ENCODE peak calls at places on chromosomes 1 and 21, in nine cellular contexts. X is NCI-H1417; J is CD8-positive, alpha-beta memory T cell; D is HCT116; M is endodermal cell; C is central memory CD4-positive, alpha-beta T cell; L is lower lobe of right lung; P is HT1080; T is stimulated activated CD8-positive, alpha-beta memory T cell treated with anti-CD3 and anti-CD28 coated beads, Interleukin-2, amount 100 ng/mL, for 1 hour. R is an unnamed sample.

GRCh38 chr1:53326598-53327182 is 1.2 kb downstream of the LRP8 start:
- DNase-seq in X (peak; percentile 82), J (no peak), D (no peak), M (peak; percentile 77), C (peak; percentile 12), L (peak; percentile 54), P (no peak), T (no peak), R (no peak)

GRCh38 chr1:30725450-30726095 is 2.2 kb upstream of the MATN1 start:
- DNase-seq in X (no peak), J (no peak), D (no peak), M (no peak), C (no peak), L (no peak), P (no peak), T (no peak), R (no peak)

GRCh38 chr21:35303085-35303484 is 254.0 kb upstream of the RUNX1 start:
- DNase-seq in X (no peak), J (no peak), D (peak; percentile 51), M (no peak), C (no peak), L (no peak), P (peak; percentile 95), T (no peak), R (peak; percentile 31)

GRCh38 chr1:232423591-232423990 is 206.3 kb downstream of the SIPA1L2 start:
- DNase-seq in X (no peak), J (no peak), D (no peak), M (no peak), C (no peak), L (no peak), P (no peak), T (no peak), R (no peak)

GRCh38 chr1:66025188-66025587 is 232.5 kb downstream of the PDE4B start:
- DNase-seq in X (no peak), J (no peak), D (no peak), M (no peak), C (no peak), L (no peak), P (no peak), T (no peak), R (no peak)

GRCh38 chr1:227899820-227900449 is 47.8 kb downstream of the WNT9A start:
- DNase-seq in X (no peak), J (no peak), D (no peak), M (peak; percentile 48), C (no peak), L (peak; percentile 30), P (no peak), T (no peak), R (no peak)

GRCh38 chr1:206472886-206473285 is 2.6 kb downstream of the IKBKE start:
- DNase-seq in X (no peak), J (no peak), D (no peak), M (no peak), C (no peak), L (no peak), P (no peak), T (no peak), R (no peak)

GRCh38 chr1:45979778-45980176 is 152.7 kb downstream of the PIK3R3 start:
- DNase-seq in X (peak; percentile 90), J (no peak), D (no peak), M (no peak), C (no peak), L (no peak), P (no peak), T (no peak), R (no peak)

GRCh38 chr1:230831706-230832105 is 36.6 kb downstream of the C1orf198 start:
- DNase-seq in X (no peak), J (no peak), D (no peak), M (peak; percentile 3), C (no peak), L (no peak), P (no peak), T (no peak), R (no peak)